ENCODE peak calls at places on chromosomes 7 and 10, in seven cellular contexts. One of them, this sample, is unnamed. For H3K27me3 and H3K4me1, the result is how much of the 10 kb centered on the place peaks cover.

GRCh38 chr7:30466266-30466665 is 12.3 kb downstream of the NOD1 start:
- DNase-seq in suprapubic skin: no peak
- DNase-seq in HCT116: no peak
- DNase-seq in aorta: no peak
- DNase-seq in hepatocyte: no peak
- DNase-seq in cardiac muscle cell: no peak
- DNase-seq in naive thymus-derived CD4-positive, alpha-beta T cell: no peak
- DNase-seq in this sample: no peak

GRCh38 chr7:47416454-47417121 is 165.3 kb downstream of the TNS3 start:
- DNase-seq in HCT116: no peak
- DNase-seq in naive thymus-derived CD4-positive, alpha-beta T cell: no peak
- DNase-seq in suprapubic skin: no peak
- DNase-seq in aorta: no peak
- DNase-seq in cardiac muscle cell: no peak
- DNase-seq in hepatocyte: no peak
- DNase-seq in this sample: no peak

GRCh38 chr7:104938741-104939390 is 75.1 kb upstream of the KMT2E start:
- DNase-seq in suprapubic skin: no peak
- DNase-seq in naive thymus-derived CD4-positive, alpha-beta T cell: no peak
- DNase-seq in cardiac muscle cell: no peak
- DNase-seq in hepatocyte: no peak
- DNase-seq in HCT116: no peak
- DNase-seq in aorta: no peak
- DNase-seq in this sample: no peak

GRCh38 chr7:32670105-32670504 is 174.8 kb downstream of the AVL9 start:
- DNase-seq in cardiac muscle cell: no peak
- DNase-seq in naive thymus-derived CD4-positive, alpha-beta T cell: no peak
- DNase-seq in hepatocyte: peak
- DNase-seq in aorta: no peak
- DNase-seq in HCT116: peak
- DNase-seq in suprapubic skin: no peak
- DNase-seq in this sample: no peak

GRCh38 chr10:100896876-100897461 is 15.8 kb upstream of the SLF2 start:
- DNase-seq in aorta: no peak
- DNase-seq in suprapubic skin: no peak
- DNase-seq in cardiac muscle cell: no peak
- DNase-seq in HCT116: no peak
- DNase-seq in hepatocyte: no peak
- DNase-seq in naive thymus-derived CD4-positive, alpha-beta T cell: no peak
- DNase-seq in this sample: no peak

GRCh38 chr10:31927597-31928530 is 767 bp downstream of the ARHGAP12 start:
- DNase-seq in hepatocyte: peak
- DNase-seq in suprapubic skin: peak
- DNase-seq in cardiac muscle cell: peak
- DNase-seq in aorta: peak
- DNase-seq in HCT116: no peak
- DNase-seq in naive thymus-derived CD4-positive, alpha-beta T cell: peak
- DNase-seq in this sample: peak

GRCh38 chr7:5294169-5294987 is 11.6 kb downstream of the SLC29A4 start:
- DNase-seq in hepatocyte: no peak
- DNase-seq in cardiac muscle cell: peak
- DNase-seq in aorta: no peak
- DNase-seq in suprapubic skin: no peak
- DNase-seq in HCT116: no peak
- DNase-seq in naive thymus-derived CD4-positive, alpha-beta T cell: no peak
- DNase-seq in this sample: no peak

GRCh38 chr7:8260871-8261707 is 878 bp downstream of the ICA1 start:
- DNase-seq in naive thymus-derived CD4-positive, alpha-beta T cell: no peak
- DNase-seq in hepatocyte: peak
- DNase-seq in cardiac muscle cell: peak
- DNase-seq in HCT116: no peak
- DNase-seq in suprapubic skin: peak
- DNase-seq in aorta: peak
- DNase-seq in this sample: no peak

GRCh38 chr7:15015545-15016314 is 113.2 kb upstream of the DGKB start:
- DNase-seq in hepatocyte: peak
- DNase-seq in naive thymus-derived CD4-positive, alpha-beta T cell: peak
- DNase-seq in aorta: no peak
- DNase-seq in cardiac muscle cell: peak
- DNase-seq in suprapubic skin: no peak
- DNase-seq in HCT116: peak
- DNase-seq in this sample: no peak

GRCh38 chr7:1676550-1677071 is 6.5 kb downstream of the ELFN1 start:
- DNase-seq in aorta: peak
- DNase-seq in HCT116: no peak
- DNase-seq in suprapubic skin: no peak
- DNase-seq in cardiac muscle cell: no peak
- DNase-seq in hepatocyte: no peak
- DNase-seq in naive thymus-derived CD4-positive, alpha-beta T cell: no peak
- DNase-seq in this sample: no peak

GRCh38 chr10:42637142-42637541 is 1.2 kb downstream of the ZNF33B start:
- DNase-seq in cardiac muscle cell: no peak
- DNase-seq in naive thymus-derived CD4-positive, alpha-beta T cell: no peak
- DNase-seq in hepatocyte: no peak
- DNase-seq in suprapubic skin: no peak
- DNase-seq in aorta: no peak
- DNase-seq in HCT116: no peak
- DNase-seq in this sample: no peak

GRCh38 chr10:57141708-57142107 is 780.6 kb upstream of the ZWINT start:
- DNase-seq in HCT116: no peak
- DNase-seq in naive thymus-derived CD4-positive, alpha-beta T cell: no peak
- DNase-seq in aorta: no peak
- DNase-seq in cardiac muscle cell: no peak
- DNase-seq in hepatocyte: no peak
- DNase-seq in suprapubic skin: no peak
- DNase-seq in this sample: no peak

GRCh38 chr10:69449841-69450240 is 1.4 kb upstream of the TSPAN15 start:
- DNase-seq in naive thymus-derived CD4-positive, alpha-beta T cell: peak
- DNase-seq in cardiac muscle cell: peak
- DNase-seq in hepatocyte: peak
- DNase-seq in HCT116: peak
- DNase-seq in suprapubic skin: peak
- DNase-seq in aorta: no peak
- DNase-seq in this sample: peak

GRCh38 chr7:104264281-104264680 is 56.5 kb upstream of the ORC5 start:
- DNase-seq in HCT116: no peak
- DNase-seq in cardiac muscle cell: no peak
- DNase-seq in aorta: no peak
- DNase-seq in naive thymus-derived CD4-positive, alpha-beta T cell: no peak
- DNase-seq in hepatocyte: no peak
- DNase-seq in suprapubic skin: no peak
- DNase-seq in this sample: no peak

GRCh38 chr7:115475774-115476407 is 554.0 kb downstream of the MDFIC start:
- DNase-seq in naive thymus-derived CD4-positive, alpha-beta T cell: no peak
- DNase-seq in suprapubic skin: no peak
- DNase-seq in HCT116: no peak
- DNase-seq in hepatocyte: peak
- DNase-seq in cardiac muscle cell: peak
- DNase-seq in aorta: no peak
- DNase-seq in this sample: no peak

GRCh38 chr10:78377362-78377761 is 343.7 kb downstream of the RPS24 start:
- DNase-seq in hepatocyte: peak
- DNase-seq in naive thymus-derived CD4-positive, alpha-beta T cell: no peak
- DNase-seq in aorta: no peak
- DNase-seq in suprapubic skin: no peak
- DNase-seq in HCT116: no peak
- DNase-seq in cardiac muscle cell: no peak
- DNase-seq in this sample: no peak

GRCh38 chr7:138431517-138431916 is 28.5 kb upstream of the TRIM24 start:
- DNase-seq in naive thymus-derived CD4-positive, alpha-beta T cell: no peak
- DNase-seq in HCT116: no peak
- DNase-seq in cardiac muscle cell: no peak
- DNase-seq in hepatocyte: no peak
- DNase-seq in aorta: no peak
- DNase-seq in suprapubic skin: no peak
- DNase-seq in this sample: no peak

GRCh38 chr10:97713828-97714400 is 384 bp downstream of the MARVELD1 start:
- DNase-seq in aorta: peak
- DNase-seq in naive thymus-derived CD4-positive, alpha-beta T cell: peak
- DNase-seq in suprapubic skin: peak
- DNase-seq in HCT116: no peak
- DNase-seq in hepatocyte: peak
- DNase-seq in cardiac muscle cell: peak
- DNase-seq in this sample: peak

GRCh38 chr7:31249671-31250070 is 90.9 kb downstream of the NEUROD6 start:
- DNase-seq in naive thymus-derived CD4-positive, alpha-beta T cell: no peak
- DNase-seq in cardiac muscle cell: peak
- DNase-seq in HCT116: no peak
- DNase-seq in aorta: no peak
- DNase-seq in hepatocyte: no peak
- DNase-seq in suprapubic skin: no peak
- DNase-seq in this sample: no peak

GRCh38 chr7:125149151-125149550 is 219.5 kb upstream of the POT1 start:
- DNase-seq in HCT116: no peak
- DNase-seq in cardiac muscle cell: no peak
- DNase-seq in aorta: no peak
- DNase-seq in hepatocyte: no peak
- DNase-seq in suprapubic skin: no peak
- DNase-seq in naive thymus-derived CD4-positive, alpha-beta T cell: no peak
- DNase-seq in this sample: no peak

GRCh38 chr7:151427705-151428392 is 12.1 kb downstream of the CRYGN start:
- DNase-seq in HCT116: no peak
- DNase-seq in naive thymus-derived CD4-positive, alpha-beta T cell: peak
- DNase-seq in aorta: peak
- DNase-seq in suprapubic skin: peak
- DNase-seq in cardiac muscle cell: no peak
- DNase-seq in hepatocyte: no peak
- DNase-seq in this sample: no peak
- H3K27ac ChIP-seq in HCT116: peak
- H3K27ac ChIP-seq in naive thymus-derived CD4-positive, alpha-beta T cell: peak
- H3K27ac ChIP-seq in aorta: no peak
- H3K27ac ChIP-seq in suprapubic skin: no peak
- H3K27ac ChIP-seq in cardiac muscle cell: peak
- H3K27ac ChIP-seq in hepatocyte: peak
- H3K27ac ChIP-seq in this sample: no peak

GRCh38 chr7:150958603-150959002 is 19.5 kb downstream of the KCNH2 start:
- DNase-seq in HCT116: no peak
- DNase-seq in suprapubic skin: no peak
- DNase-seq in aorta: no peak
- DNase-seq in hepatocyte: no peak
- DNase-seq in cardiac muscle cell: no peak
- DNase-seq in naive thymus-derived CD4-positive, alpha-beta T cell: no peak
- DNase-seq in this sample: no peak
- H3K27me3 ChIP-seq in HCT116: under half
- H3K27me3 ChIP-seq in suprapubic skin: half or more
- H3K27me3 ChIP-seq in aorta: under half
- H3K27me3 ChIP-seq in hepatocyte: under half
- H3K27me3 ChIP-seq in cardiac muscle cell: under half
- H3K27me3 ChIP-seq in naive thymus-derived CD4-positive, alpha-beta T cell: under half
- H3K27me3 ChIP-seq in this sample: under half

DNA sequence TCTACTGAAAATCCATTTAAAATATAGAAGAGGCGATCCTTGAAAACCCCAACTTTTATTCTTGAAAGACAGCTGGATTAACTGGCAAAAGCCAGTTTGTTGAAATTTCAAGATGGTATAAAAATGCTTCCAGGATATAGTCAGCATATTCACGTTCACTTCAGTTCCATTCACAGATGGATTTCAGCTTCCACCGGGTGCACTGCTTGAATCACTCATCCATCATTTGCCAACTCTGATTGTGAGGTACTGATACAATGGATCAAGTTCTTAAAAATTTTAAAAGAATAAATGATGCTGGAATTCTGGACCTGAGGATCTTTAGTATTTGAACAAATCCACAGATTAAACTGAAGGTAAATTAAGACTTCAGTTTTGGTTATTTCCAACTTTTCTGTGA is 2.4 kb downstream of the PURB start:
- DNase-seq in hepatocyte: no peak
- DNase-seq in naive thymus-derived CD4-positive, alpha-beta T cell: no peak
- DNase-seq in aorta: no peak
- DNase-seq in HCT116: no peak
- DNase-seq in cardiac muscle cell: no peak
- DNase-seq in suprapubic skin: no peak
- DNase-seq in this sample: no peak
- H3K4me1 ChIP-seq in hepatocyte: under half
- H3K4me1 ChIP-seq in naive thymus-derived CD4-positive, alpha-beta T cell: under half
- H3K4me1 ChIP-seq in aorta: under half
- H3K4me1 ChIP-seq in HCT116: under half
- H3K4me1 ChIP-seq in cardiac muscle cell: under half
- H3K4me1 ChIP-seq in suprapubic skin: half or more
- H3K4me1 ChIP-seq in this sample: half or more

GRCh38 chr10:102434251-102434913 is 2.0 kb upstream of the CUEDC2 start:
- DNase-seq in HCT116: no peak
- DNase-seq in cardiac muscle cell: no peak
- DNase-seq in naive thymus-derived CD4-positive, alpha-beta T cell: no peak
- DNase-seq in suprapubic skin: no peak
- DNase-seq in hepatocyte: peak
- DNase-seq in aorta: no peak
- DNase-seq in this sample: no peak
- H3K27ac ChIP-seq in HCT116: no peak
- H3K27ac ChIP-seq in cardiac muscle cell: no peak
- H3K27ac ChIP-seq in naive thymus-derived CD4-positive, alpha-beta T cell: peak
- H3K27ac ChIP-seq in suprapubic skin: no peak
- H3K27ac ChIP-seq in hepatocyte: peak
- H3K27ac ChIP-seq in aorta: no peak
- H3K27ac ChIP-seq in this sample: peak

GRCh38 chr10:76697923-76698322 is 939.7 kb downstream of the KCNMA1 start:
- DNase-seq in naive thymus-derived CD4-positive, alpha-beta T cell: no peak
- DNase-seq in suprapubic skin: no peak
- DNase-seq in hepatocyte: no peak
- DNase-seq in cardiac muscle cell: no peak
- DNase-seq in HCT116: no peak
- DNase-seq in aorta: no peak
- DNase-seq in this sample: no peak
- H3K27me3 ChIP-seq in naive thymus-derived CD4-positive, alpha-beta T cell: under half
- H3K27me3 ChIP-seq in suprapubic skin: under half
- H3K27me3 ChIP-seq in hepatocyte: under half
- H3K27me3 ChIP-seq in cardiac muscle cell: under half
- H3K27me3 ChIP-seq in HCT116: under half
- H3K27me3 ChIP-seq in aorta: under half
- H3K27me3 ChIP-seq in this sample: under half